ENCODE peak calls at places on chromosomes 2 and 18, in nine cellular contexts. T, B, G, Z, W, K, R, H and C are unnamed samples.

GRCh38 chr2:110735366-110735765 is 3.0 kb downstream of the ACOXL start:
- DNase-seq in H (no peak), R (no peak), W (no peak), Z (no peak), K (no peak), B (no peak), G (no peak), T (no peak), C (no peak)

GRCh38 chr18:24656571-24656971 is 196.1 kb downstream of the HRH4 start:
- DNase-seq in G (peak; percentile 18), Z (peak; percentile 86), W (no peak), H (peak; percentile 34), K (no peak), T (no peak), B (no peak), R (no peak), C (no peak)

GRCh38 chr18:34023471-34023870 is 201.2 kb downstream of the NOL4 start:
- DNase-seq in R (no peak), B (no peak), H (peak; percentile 9), G (no peak), W (no peak), K (no peak), Z (peak; percentile 20), T (no peak), C (no peak)

GRCh38 chr18:23609390-23610008 is 23.2 kb upstream of the NPC1 start:
- DNase-seq in Z (no peak), K (no peak), G (no peak), T (no peak), R (no peak), H (no peak), W (no peak), B (no peak), C (no peak)

GRCh38 chr2:224668123-224668909 is 47.8 kb downstream of the CCDC195 start:
- DNase-seq in T (no peak), K (no peak), B (no peak), G (no peak), W (no peak), Z (no peak), H (no peak), R (no peak), C (no peak)

GRCh38 chr2:45962522-45962921 is 311.0 kb downstream of the PRKCE start:
- DNase-seq in W (peak; percentile 61), K (no peak), G (peak; percentile 77), Z (no peak), B (peak; percentile 41), H (no peak), T (no peak), R (peak; percentile 75), C (peak; percentile 14)

GRCh38 chr2:28347193-28347592 is 45.5 kb upstream of the FOSL2 start:
- DNase-seq in Z (no peak), G (no peak), B (no peak), K (no peak), R (no peak), H (no peak), T (no peak), W (no peak), C (no peak)

GRCh38 chr18:78228974-78229373 is 750.6 kb upstream of the SALL3 start:
- DNase-seq in Z (no peak), W (no peak), R (no peak), T (no peak), K (no peak), B (no peak), G (no peak), H (no peak), C (no peak)

GRCh38 chr2:14634885-14635871 is 2.7 kb downstream of the LRATD1 start:
- DNase-seq in G (peak; percentile 67), B (peak; percentile 83), K (no peak), H (peak; percentile 85), T (no peak), W (peak; percentile 75), Z (peak; percentile 93), R (peak; percentile 89), C (peak; percentile 74)

GRCh38 chr2:144443837-144444236 is 76.1 kb downstream of the ZEB2 start:
- DNase-seq in T (no peak), Z (no peak), H (no peak), W (no peak), G (no peak), K (no peak), B (no peak), R (no peak), C (no peak)

GRCh38 chr2:228999326-228999725 is 271.8 kb downstream of the PID1 start:
- DNase-seq in Z (no peak), G (no peak), W (no peak), T (no peak), K (no peak), B (no peak), R (no peak), H (no peak), C (no peak)

GRCh38 chr2:102122115-102122514 is 20.4 kb upstream of the IL1R1 start:
- DNase-seq in W (no peak), Z (no peak), H (no peak), K (no peak), R (no peak), B (no peak), T (no peak), G (peak; percentile 94), C (no peak)

GRCh38 chr18:58117685-58118403 is 73.8 kb downstream of the NEDD4L start:
- DNase-seq in H (peak; percentile 52), W (no peak), T (no peak), Z (no peak), B (no peak), G (peak; percentile 56), K (no peak), R (no peak), C (peak; percentile 26)

GRCh38 chr2:225008935-225009334 is 33.3 kb downstream of the DOCK10 start:
- DNase-seq in G (no peak), B (no peak), H (peak; percentile 4), K (no peak), T (no peak), R (no peak), W (no peak), Z (peak; percentile 12), C (no peak)

GRCh38 chr18:56257215-56257614 is 381.2 kb downstream of the TXNL1 start:
- DNase-seq in B (no peak), W (no peak), Z (no peak), R (no peak), K (no peak), H (no peak), G (peak; percentile 86), T (no peak), C (no peak)

GRCh38 chr2:111709321-111709720 is 174.7 kb downstream of the ANAPC1 start:
- DNase-seq in G (no peak), T (no peak), R (no peak), B (no peak), K (no peak), Z (no peak), W (no peak), H (no peak), C (no peak)

GRCh38 chr2:27085670-27086089 is 892 bp upstream of the KHK start:
- DNase-seq in Z (peak; percentile 79), R (peak; percentile 94), H (peak; percentile 79), K (no peak), T (no peak), B (peak; percentile 58), W (peak; percentile 82), G (peak; percentile 68), C (peak; percentile 65)

GRCh38 chr2:230416061-230416721 is at the start of gene SP100:
- DNase-seq in B (peak; percentile 21), Z (no peak), G (peak; percentile 85), R (peak; percentile 90), T (peak; percentile 64), K (peak; percentile 56), H (peak; percentile 73), W (peak; percentile 31), C (no peak)

GRCh38 chr2:27552941-27553340 is 29.9 kb upstream of the ZNF512 start:
- DNase-seq in K (no peak), Z (no peak), T (no peak), H (no peak), W (no peak), R (no peak), B (no peak), G (no peak), C (no peak)

GRCh38 chr2:134883552-134884293 is 34.9 kb upstream of the CCNT2 start:
- DNase-seq in G (no peak), W (no peak), B (no peak), K (no peak), H (no peak), Z (no peak), T (no peak), R (no peak), C (no peak)

GRCh38 chr2:54161660-54162059 is 46.2 kb downstream of the ACYP2 start:
- DNase-seq in Z (no peak), K (no peak), H (peak; percentile 16), T (no peak), R (no peak), G (no peak), W (no peak), B (no peak), C (no peak)

GRCh38 chr2:20539133-20539719 is 92.4 kb downstream of the RHOB start:
- DNase-seq in H (peak; percentile 74), Z (no peak), T (no peak), K (no peak), B (no peak), W (no peak), R (no peak), G (no peak), C (no peak)

GRCh38 chr18:61589724-61590065 is 256.5 kb downstream of the CDH20 start:
- DNase-seq in W (no peak), G (peak; percentile 49), H (no peak), T (no peak), Z (no peak), R (no peak), B (no peak), K (no peak), C (no peak)

GRCh38 chr2:45265336-45265735 is 256.1 kb upstream of the SIX2 start:
- DNase-seq in B (no peak), T (no peak), Z (no peak), K (no peak), R (no peak), W (no peak), H (no peak), G (no peak), C (no peak)

GRCh38 chr2:12694990-12695774 is 21.6 kb upstream of the TRIB2 start:
- DNase-seq in G (no peak), W (no peak), B (no peak), Z (no peak), K (no peak), H (no peak), T (no peak), R (no peak), C (no peak)

GRCh38 chr2:209423562-209424541 is at the start of gene MAP2:
- DNase-seq in K (peak; percentile 14), T (peak; percentile 85), H (peak; percentile 76), Z (peak; percentile 89), W (peak; percentile 88), R (peak; percentile 86), B (peak; percentile 90), G (peak; percentile 59), C (peak; percentile 84)

GRCh38 chr2:113181491-113182051 is 7.8 kb downstream of the PSD4 start:
- DNase-seq in R (no peak), K (no peak), H (no peak), G (no peak), B (no peak), T (no peak), Z (no peak), W (peak; percentile 21), C (no peak)

GRCh38 chr2:124025896-124026295 is 809 bp downstream of the CNTNAP5 start:
- DNase-seq in T (no peak), G (no peak), H (no peak), K (no peak), R (no peak), W (peak; percentile 26), B (peak; percentile 36), Z (no peak), C (peak; percentile 18)

GRCh38 chr2:177972123-177972522 is 100.5 kb downstream of the PDE11A start:
- DNase-seq in R (no peak), K (no peak), H (no peak), B (no peak), Z (no peak), W (no peak), G (no peak), T (no peak), C (no peak)

GRCh38 chr2:191927991-191928390 is 81.1 kb upstream of the CAVIN2 start:
- DNase-seq in G (peak; percentile 79), R (no peak), H (no peak), B (no peak), K (no peak), T (no peak), Z (peak; percentile 19), W (no peak), C (no peak)

GRCh38 chr2:71614976-71615768 is 161.8 kb downstream of the DYSF start:
- DNase-seq in Z (no peak), B (peak; percentile 58), G (peak; percentile 88), H (no peak), K (no peak), R (peak; percentile 96), T (no peak), W (peak; percentile 60), C (peak; percentile 34)